ENCODE peak calls at places on chromosomes 5 and 9, in seven cellular contexts. D is HL-60, W is tibial artery, E is AG04449, Z is GM12865, N is AG09309, C is breast epithelium. F is an unnamed sample.

GRCh38 chr5:35742006-35742405 is 114.7 kb upstream of the IL7R start:
- DNase-seq in D (no peak), W (no peak), E (no peak), Z (no peak), N (no peak), C (no peak), F (no peak)

GRCh38 chr5:165134146-165134545 is 1628.7 kb downstream of the MAT2B start:
- DNase-seq in D (no peak), W (no peak), E (no peak), Z (no peak), N (no peak), C (no peak), F (no peak)

GRCh38 chr9:78196258-78196657 is 39.6 kb upstream of the CEP78 start:
- DNase-seq in D (no peak), W (no peak), E (no peak), Z (peak), N (no peak), C (no peak), F (no peak)

GRCh38 chr9:133693116-133693515 is 45.0 kb downstream of the SARDH start:
- DNase-seq in D (no peak), W (no peak), E (no peak), Z (no peak), N (no peak), C (no peak), F (no peak)

GRCh38 chr9:75238311-75238976 is 150.1 kb downstream of the OSTF1 start:
- DNase-seq in D (peak), W (no peak), E (peak), Z (peak), N (peak), C (no peak), F (peak)

GRCh38 chr9:72292184-72292787 is 72.7 kb downstream of the ZFAND5 start:
- DNase-seq in D (no peak), W (no peak), E (no peak), Z (peak), N (no peak), C (no peak), F (no peak)

GRCh38 chr9:128703616-128704355 is 1.5 kb downstream of the PKN3 start:
- DNase-seq in D (no peak), W (peak), E (no peak), Z (no peak), N (no peak), C (no peak), F (no peak)

GRCh38 chr5:158435161-158435616 is 576.2 kb upstream of the CLINT1 start:
- DNase-seq in D (no peak), W (no peak), E (no peak), Z (peak), N (no peak), C (no peak), F (no peak)

GRCh38 chr5:109038209-109038840 is 290.6 kb downstream of the FER start:
- DNase-seq in D (no peak), W (no peak), E (no peak), Z (no peak), N (no peak), C (no peak), F (no peak)

GRCh38 chr5:51043740-51044139 is 339.5 kb upstream of the ISL1 start:
- DNase-seq in D (no peak), W (no peak), E (no peak), Z (no peak), N (no peak), C (no peak), F (no peak)

GRCh38 chr5:93572101-93572772 is 8.8 kb downstream of the NR2F1-AS1 start:
- DNase-seq in D (no peak), W (no peak), E (no peak), Z (no peak), N (no peak), C (no peak), F (no peak)

GRCh38 chr5:50564079-50564478 is 102.4 kb upstream of the PARP8 start:
- DNase-seq in D (no peak), W (no peak), E (no peak), Z (peak), N (no peak), C (no peak), F (no peak)

GRCh38 chr5:41683181-41683580 is 172.8 kb upstream of the PLCXD3 start:
- DNase-seq in D (no peak), W (no peak), E (no peak), Z (peak), N (no peak), C (no peak), F (no peak)

DNA sequence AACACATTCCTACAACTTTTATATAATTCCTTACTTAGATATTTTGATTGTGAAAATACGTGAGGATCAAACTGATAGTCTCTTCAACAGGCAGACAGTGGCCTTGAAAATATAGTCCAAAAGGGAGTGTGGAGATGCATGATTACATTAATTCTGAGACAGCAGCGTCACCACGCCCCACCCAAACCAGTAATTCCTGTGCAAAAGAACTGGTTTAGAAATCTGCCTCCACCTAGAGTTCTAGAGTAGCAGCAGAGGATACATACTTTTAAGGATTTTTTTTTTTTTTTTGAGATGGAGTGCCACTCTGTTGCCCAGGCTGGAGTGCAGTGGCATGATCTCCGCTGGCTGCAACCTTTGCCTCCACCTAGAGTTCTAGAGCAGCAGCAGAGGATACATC is 1.6 kb upstream of the TUT7 start:
- DNase-seq in D (no peak), W (no peak), E (no peak), Z (no peak), N (no peak), C (no peak), F (no peak)
- TF ChIP-seq CTCF in D (no peak), W (no peak), E (no peak), Z (no peak), N (no peak), C (no peak), F (no peak)

GRCh38 chr5:10460252-10460906 is 18.7 kb downstream of the ROPN1L start:
- DNase-seq in D (no peak), W (no peak), E (no peak), Z (no peak), N (no peak), C (no peak), F (no peak)

GRCh38 chr5:10459080-10460055 is 17.7 kb downstream of the ROPN1L start:
- DNase-seq in D (no peak), W (no peak), E (no peak), Z (no peak), N (no peak), C (no peak), F (no peak)

GRCh38 chr5:10455273-10455670 is 13.6 kb downstream of the ROPN1L start:
- DNase-seq in D (no peak), W (no peak), E (no peak), Z (no peak), N (no peak), C (no peak), F (no peak)

GRCh38 chr5:10456583-10457562 is 15.2 kb downstream of the ROPN1L start:
- DNase-seq in D (peak), W (no peak), E (no peak), Z (no peak), N (no peak), C (no peak), F (no peak)

GRCh38 chr5:10457682-10458574 is 16.2 kb downstream of the ROPN1L start:
- DNase-seq in D (no peak), W (no peak), E (no peak), Z (no peak), N (no peak), C (peak), F (peak)
- TF ChIP-seq CTCF in D (no peak), W (no peak), E (peak), Z (no peak), N (no peak), C (no peak), F (no peak)

GRCh38 chr5:145680169-145680568 is 155.0 kb downstream of the PRELID2 start:
- DNase-seq in D (no peak), W (no peak), E (no peak), Z (no peak), N (no peak), C (no peak), F (no peak)
- TF ChIP-seq CTCF in D (peak), W (no peak), E (no peak), Z (no peak), N (no peak), C (no peak), F (no peak)

GRCh38 chr9:135088348-135088978 is 995 bp downstream of the OLFM1 start:
- DNase-seq in D (no peak), W (no peak), E (no peak), Z (no peak), N (no peak), C (no peak), F (no peak)

GRCh38 chr9:135087899-135088347 is 455 bp downstream of the OLFM1 start:
- DNase-seq in D (no peak), W (no peak), E (no peak), Z (no peak), N (no peak), C (no peak), F (peak)

GRCh38 chr9:135085830-135086546 is 1.5 kb upstream of the OLFM1 start:
- DNase-seq in D (no peak), W (peak), E (no peak), Z (peak), N (no peak), C (peak), F (peak)

GRCh38 chr9:135086597-135087488 is 625 bp upstream of the OLFM1 start:
- DNase-seq in D (no peak), W (no peak), E (no peak), Z (no peak), N (no peak), C (no peak), F (no peak)

DNA sequence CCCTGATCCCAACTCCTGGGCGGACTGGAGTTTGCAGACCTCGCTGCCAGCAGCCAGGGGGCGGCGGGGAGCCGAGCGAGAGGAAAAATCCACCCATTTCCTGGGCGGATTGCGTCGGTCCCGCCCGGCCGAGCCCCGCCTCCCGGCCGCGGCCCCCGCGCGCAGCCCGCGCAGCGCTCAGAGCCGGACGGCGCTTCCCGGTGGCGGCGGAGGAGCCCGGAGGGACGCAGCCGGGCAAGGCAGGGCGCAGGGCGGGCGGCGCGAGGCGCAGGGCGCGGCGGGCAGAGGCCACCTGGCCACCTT is at the start of gene OLFM1:
- DNase-seq in D (no peak), W (peak), E (no peak), Z (peak), N (no peak), C (peak), F (peak)
- TF ChIP-seq CTCF in D (no peak), W (peak), E (peak), Z (no peak), N (peak), C (no peak), F (peak)

DNA sequence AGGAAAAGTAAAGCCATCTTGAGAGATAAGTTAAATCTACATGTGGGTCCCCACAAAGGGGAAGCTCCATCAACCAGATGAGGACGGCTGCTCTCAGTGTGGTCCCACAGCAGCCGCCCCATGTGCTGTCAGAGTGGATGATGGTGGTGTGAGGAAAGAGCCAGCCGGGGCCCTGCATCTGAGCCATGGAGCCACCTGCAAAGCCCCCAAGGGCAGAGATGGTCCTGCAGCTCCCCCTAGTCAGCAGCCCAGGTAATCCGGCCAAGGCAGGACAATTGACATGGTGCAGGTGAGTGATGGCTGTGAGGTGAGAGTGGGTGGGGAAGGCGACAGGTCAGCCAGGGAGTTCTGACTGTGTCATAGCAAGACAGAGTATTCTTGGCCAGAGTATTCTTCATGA is 458.8 kb downstream of the ICE1 start:
- DNase-seq in D (no peak), W (no peak), E (no peak), Z (peak), N (no peak), C (no peak), F (peak)
- TF ChIP-seq CTCF in D (no peak), W (no peak), E (no peak), Z (peak), N (no peak), C (no peak), F (no peak)